ENCODE peak calls at places on chromosome 18, in four cellular contexts. X, I, O and J are unnamed samples.

GRCh38 chr18:79394438-79395307 is 1.1 kb upstream of the NFATC1 start:
- DNase-seq in X (no peak), I (peak; percentile 30), O (no peak), J (no peak)

GRCh38 chr18:77112161-77112801 is 20.3 kb downstream of the MBP start:
- DNase-seq in X (no peak), I (no peak), O (no peak), J (no peak)

GRCh38 chr18:77622009-77622692 is 372.5 kb downstream of the GALR1 start:
- DNase-seq in X (no peak), I (no peak), O (no peak), J (no peak)

GRCh38 chr18:3162181-3162580 is 57.6 kb downstream of the MYOM1 start:
- DNase-seq in X (no peak), I (peak; percentile 53), O (no peak), J (no peak)

GRCh38 chr18:46402396-46402795 is 254.6 kb downstream of the LOXHD1 start:
- DNase-seq in X (no peak), I (no peak), O (no peak), J (no peak)

GRCh38 chr18:73279499-73279898 is 411.7 kb upstream of the NETO1 start:
- DNase-seq in X (no peak), I (no peak), O (no peak), J (no peak)

GRCh38 chr18:35290070-35290735 is at the start of gene ZSCAN30:
- DNase-seq in X (peak; percentile 91), I (peak; percentile 98), O (peak; percentile 90), J (peak; percentile 79)

GRCh38 chr18:26342646-26343045 is 116.4 kb downstream of the TAF4B start:
- DNase-seq in X (no peak), I (no peak), O (no peak), J (no peak)

GRCh38 chr18:61851940-61852451 is 40.8 kb downstream of the RNF152 start:
- DNase-seq in X (no peak), I (no peak), O (no peak), J (no peak)

GRCh38 chr18:22168360-22168921 is 948 bp upstream of the GATA6 start:
- DNase-seq in X (no peak), I (peak; percentile 70), O (peak; percentile 28), J (no peak)

GRCh38 chr18:48918156-48918555 is 32.6 kb downstream of the SMAD7 start:
- DNase-seq in X (no peak), I (no peak), O (no peak), J (no peak)

GRCh38 chr18:10230072-10230471 is 224.4 kb upstream of the APCDD1 start:
- DNase-seq in X (peak; percentile 44), I (peak; percentile 40), O (peak; percentile 23), J (no peak)

GRCh38 chr18:500230-500555 is 308 bp downstream of the COLEC12 start:
- DNase-seq in X (no peak), I (no peak), O (no peak), J (no peak)

GRCh38 chr18:77207540-77207939 is 42.1 kb upstream of the GALR1 start:
- DNase-seq in X (peak; percentile 51), I (no peak), O (peak; percentile 42), J (no peak)

GRCh38 chr18:22773944-22774343 is 159.2 kb upstream of the RBBP8 start:
- DNase-seq in X (no peak), I (no peak), O (no peak), J (no peak)

GRCh38 chr18:76490701-76491171 is 4.3 kb downstream of the ZNF516 start:
- DNase-seq in X (no peak), I (no peak), O (no peak), J (no peak)

GRCh38 chr18:657311-657997 is at the start of gene TYMS:
- DNase-seq in X (peak; percentile 63), I (peak; percentile 91), O (peak; percentile 55), J (no peak)

GRCh38 chr18:2939317-2939716 is 73.6 kb downstream of the LPIN2 start:
- DNase-seq in X (no peak), I (no peak), O (peak; percentile 90), J (no peak)

GRCh38 chr18:46456691-46457090 is 200.3 kb downstream of the LOXHD1 start:
- DNase-seq in X (no peak), I (no peak), O (no peak), J (no peak)

GRCh38 chr18:78974115-78974740 is 5.4 kb upstream of the SALL3 start:
- DNase-seq in X (no peak), I (no peak), O (no peak), J (no peak)

GRCh38 chr18:37538526-37539205 is 26.9 kb downstream of the CELF4 start:
- DNase-seq in X (no peak), I (no peak), O (no peak), J (no peak)

GRCh38 chr18:62741118-62741566 is 25.8 kb downstream of the PHLPP1 start:
- DNase-seq in X (peak; percentile 91), I (peak; percentile 70), O (peak; percentile 93), J (no peak)

GRCh38 chr18:48828713-48829442 is 121.9 kb downstream of the SMAD7 start:
- DNase-seq in X (no peak), I (peak; percentile 86), O (no peak), J (no peak)

GRCh38 chr18:79567481-79568147 is 112.0 kb upstream of the CTDP1 start:
- DNase-seq in X (no peak), I (no peak), O (no peak), J (no peak)

GRCh38 chr18:21557607-21558253 is 42.8 kb downstream of the ESCO1 start:
- DNase-seq in X (no peak), I (peak; percentile 55), O (no peak), J (no peak)

GRCh38 chr18:9608298-9608697 is 6.1 kb downstream of the PPP4R1 start:
- DNase-seq in X (no peak), I (peak; percentile 82), O (no peak), J (no peak)

GRCh38 chr18:27501651-27502050 is 316.5 kb upstream of the CHST9 start:
- DNase-seq in X (no peak), I (no peak), O (no peak), J (no peak)

GRCh38 chr18:74947875-74948274 is 261.1 kb downstream of the PTGR3 start:
- DNase-seq in X (no peak), I (no peak), O (no peak), J (no peak)
- TF ChIP-seq CTCF in X (no peak), I (no peak), O (no peak), J (no peak)

GRCh38 chr18:12290086-12290485 is 18.0 kb upstream of the TUBB6 start:
- DNase-seq in X (no peak), I (no peak), O (no peak), J (no peak)

GRCh38 chr18:12288406-12288762 is 19.7 kb upstream of the TUBB6 start:
- DNase-seq in X (no peak), I (no peak), O (no peak), J (no peak)

GRCh38 chr18:12293831-12294230 is 14.2 kb upstream of the TUBB6 start:
- DNase-seq in X (no peak), I (no peak), O (no peak), J (no peak)

GRCh38 chr18:12291161-12291560 is 16.9 kb upstream of the TUBB6 start:
- DNase-seq in X (no peak), I (no peak), O (no peak), J (no peak)

DNA sequence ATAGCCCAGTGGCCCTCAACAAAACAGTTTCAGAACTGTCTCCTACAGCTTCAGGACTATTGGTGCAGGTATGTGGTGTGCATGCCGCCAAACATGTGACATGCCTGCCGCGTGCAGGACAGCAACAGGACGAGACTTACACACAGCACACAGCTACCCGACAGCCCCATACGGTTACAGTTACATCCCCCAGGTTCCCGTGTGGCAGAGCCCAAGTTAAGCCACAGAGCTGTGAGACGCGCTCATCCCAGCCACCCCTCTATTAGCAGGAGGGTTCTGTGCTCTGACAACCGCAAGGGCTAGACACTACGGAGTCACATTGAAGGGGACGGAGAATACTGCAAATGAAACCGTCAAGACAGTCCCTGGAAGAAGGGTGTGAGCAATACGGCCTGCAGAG is 16.4 kb upstream of the TUBB6 start:
- DNase-seq in X (no peak), I (no peak), O (no peak), J (no peak)
- H3K4me1 ChIP-seq in X (peaks cover 16% of the 10 kb centered on the region), I (peaks cover 25% of the 10 kb centered on the region), O (peaks cover 33% of the 10 kb centered on the region), J (peaks cover 5% of the 10 kb centered on the region)

DNA sequence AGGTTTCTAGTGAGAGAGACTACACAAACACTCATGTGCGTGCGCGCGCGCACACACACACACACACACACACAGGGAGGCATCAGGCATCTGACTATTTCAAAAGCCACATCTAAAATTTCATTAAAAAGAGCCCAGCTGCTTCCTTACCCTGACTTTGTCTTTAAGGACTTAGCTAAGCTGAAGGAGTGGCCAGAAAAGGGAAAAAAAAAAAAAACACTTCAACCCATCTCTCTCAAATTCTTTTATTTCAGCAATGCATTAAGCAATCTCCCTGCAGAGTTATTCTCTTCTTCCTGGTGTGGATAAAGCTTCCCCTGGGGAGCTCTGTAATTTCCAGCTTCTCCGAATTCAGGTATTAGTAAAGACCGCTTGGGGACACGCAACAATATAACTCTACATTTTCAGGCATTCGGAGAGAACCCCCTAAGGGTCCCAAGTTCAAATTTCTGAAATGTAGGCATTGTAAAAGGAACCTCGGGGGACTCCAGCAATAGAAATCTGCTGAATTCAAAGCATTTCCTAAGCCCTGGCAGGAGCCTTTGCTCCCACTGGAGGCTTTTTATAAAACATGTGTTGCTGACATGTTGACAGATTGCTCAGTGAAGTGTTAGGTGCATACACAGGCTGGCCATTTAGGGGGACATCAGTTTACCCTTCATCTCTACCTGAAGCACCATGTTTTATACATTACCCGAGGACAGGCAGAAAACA is 66.9 kb downstream of the ZNF521 start:
- DNase-seq in X (no peak), I (no peak), O (no peak), J (no peak)
- TF ChIP-seq TCF7L2 in X (no peak), I (no peak), O (no peak), J (no peak)

GRCh38 chr18:39806519-39806918 is 2148.5 kb upstream of the PIK3C3 start:
- DNase-seq in X (no peak), I (no peak), O (peak; percentile 28), J (no peak)
- TF ChIP-seq CTCF in X (no peak), I (no peak), O (no peak), J (no peak)

DNA sequence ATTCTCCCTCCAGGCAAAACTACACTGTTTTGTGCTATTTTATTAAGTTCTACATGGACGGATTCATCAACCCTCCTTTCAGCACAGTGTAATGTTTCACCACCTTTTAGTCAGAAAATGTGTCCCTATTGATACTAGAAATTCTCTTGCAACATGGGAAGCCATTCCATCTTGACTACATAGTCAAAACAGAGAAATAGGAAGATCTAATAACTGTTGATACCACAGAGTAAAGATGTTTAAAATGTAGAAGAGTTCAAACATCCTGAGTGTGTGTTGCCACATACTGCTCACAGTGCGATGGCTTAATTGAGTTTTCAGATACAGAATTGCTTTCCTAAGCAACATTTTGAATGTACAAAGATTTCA is 492.2 kb upstream of the RAB12 start:
- DNase-seq in X (no peak), I (no peak), O (no peak), J (no peak)
- H3K4me1 ChIP-seq in X (peaks cover 2% of the 10 kb centered on the region), I (no peaks in the 10 kb centered on the region), O (peaks cover 8% of the 10 kb centered on the region), J (no peaks in the 10 kb centered on the region)